ENCODE peak calls at places on chromosomes 16 and 17, in eight cellular contexts. Q is fibroblast of the aortic adventitia; Z is fibroblast of lung; R is left ventricle myocardium inferior; S is mesothelial cell of epicardium; D is CD8-positive, alpha-beta T cell; X is heart right ventricle; F is PC-3. W is an unnamed sample.

GRCh38 chr16:56842133-56842532 is 22.9 kb upstream of the SLC12A3 start:
- DNase-seq in Q (no peak), Z (no peak), R (no peak), S (no peak), D (no peak), X (no peak), F (no peak), W (no peak)

GRCh38 chr16:86519649-86520316 is 9.5 kb downstream of the FOXF1 start:
- DNase-seq in Q (peak), Z (peak), R (peak), S (peak), D (peak), X (peak), F (peak), W (peak)

GRCh38 chr17:76053230-76054111 is 18.8 kb downstream of the SRP68 start:
- DNase-seq in Q (peak), Z (peak), R (no peak), S (no peak), D (no peak), X (no peak), F (peak), W (peak)

GRCh38 chr16:5062051-5062450 is 3.7 kb downstream of the C16orf89 start:
- DNase-seq in Q (no peak), Z (no peak), R (no peak), S (no peak), D (no peak), X (no peak), F (no peak), W (no peak)

GRCh38 chr16:26019885-26020284 is 328.1 kb downstream of the HS3ST4 start:
- DNase-seq in Q (no peak), Z (no peak), R (no peak), S (no peak), D (no peak), X (no peak), F (no peak), W (no peak)

GRCh38 chr16:27840311-27841060 is 223.0 kb downstream of the GSG1L start:
- DNase-seq in Q (no peak), Z (no peak), R (no peak), S (no peak), D (no peak), X (no peak), F (no peak), W (no peak)

GRCh38 chr17:32445075-32445427 is 741 bp downstream of the PSMD11 start:
- DNase-seq in Q (peak), Z (peak), R (no peak), S (no peak), D (peak), X (peak), F (peak), W (no peak)

GRCh38 chr16:88601313-88602036 is 31.3 kb downstream of the ZC3H18 start:
- DNase-seq in Q (no peak), Z (no peak), R (no peak), S (no peak), D (no peak), X (no peak), F (no peak), W (no peak)

DNA sequence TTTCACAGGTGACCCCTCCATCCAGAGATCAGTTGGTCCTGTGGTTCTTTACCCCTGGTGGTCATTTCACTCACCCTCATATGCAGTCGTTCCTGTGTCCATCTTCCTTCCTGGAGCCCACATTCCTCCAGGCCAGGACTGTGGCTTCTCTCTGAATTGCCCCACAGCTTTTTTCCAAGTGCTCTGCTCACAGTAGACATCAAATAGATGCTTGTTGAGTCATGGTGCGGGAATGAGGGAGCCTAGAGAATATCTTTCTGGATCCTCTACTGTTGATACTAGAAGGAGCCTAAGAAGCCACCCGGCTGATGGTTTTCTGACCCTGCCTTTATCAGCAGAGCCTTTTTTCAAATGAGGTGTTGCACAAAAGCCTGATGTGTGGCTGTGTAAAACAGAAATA is 10.4 kb downstream of the USB1 start:
- DNase-seq in Q (peak), Z (peak), R (no peak), S (no peak), D (no peak), X (no peak), F (no peak), W (peak)
- TF ChIP-seq CTCF in Q (no peak), Z (no peak), R (no peak), S (no peak), D (no peak), X (no peak), F (no peak), W (peak)

GRCh38 chr17:44826123-44826790 is 3.8 kb downstream of the GJC1 start:
- DNase-seq in Q (no peak), Z (peak), R (no peak), S (no peak), D (no peak), X (no peak), F (peak), W (no peak)
- TF ChIP-seq CTCF in Q (no peak), Z (no peak), R (no peak), S (no peak), D (no peak), X (no peak), F (no peak), W (no peak)

GRCh38 chr17:44095647-44096496 is 25.3 kb downstream of the G6PC3 start:
- DNase-seq in Q (peak), Z (peak), R (peak), S (peak), D (no peak), X (peak), F (peak), W (peak)
- TF ChIP-seq CTCF in Q (peak), Z (peak), R (peak), S (no peak), D (no peak), X (no peak), F (no peak), W (peak)

DNA sequence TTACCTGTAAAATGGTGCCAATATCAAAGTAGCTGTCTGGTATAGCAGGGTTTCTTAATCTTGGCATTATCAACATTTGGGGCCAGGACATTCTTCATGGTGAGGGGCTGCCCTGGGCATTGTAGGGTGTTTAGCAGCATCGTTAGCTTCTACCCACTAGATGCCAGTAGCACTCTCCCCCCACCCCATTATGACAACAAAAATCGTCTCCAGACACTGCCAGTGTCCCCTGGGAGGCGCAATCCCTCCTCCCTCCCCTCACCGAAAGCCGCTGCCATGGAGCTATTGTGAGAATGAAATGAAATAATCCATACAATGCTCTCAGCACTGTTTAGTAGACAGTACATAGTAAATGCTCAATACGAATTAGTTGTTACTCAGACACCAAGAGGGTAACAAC is 502.8 kb downstream of the NPIPA7 start:
- DNase-seq in Q (no peak), Z (no peak), R (no peak), S (no peak), D (no peak), X (no peak), F (no peak), W (no peak)
- TF ChIP-seq CTCF in Q (no peak), Z (no peak), R (no peak), S (no peak), D (no peak), X (no peak), F (no peak), W (no peak)

GRCh38 chr17:42521036-42521435 is 15.0 kb upstream of the NAGLU start:
- DNase-seq in Q (no peak), Z (peak), R (no peak), S (no peak), D (no peak), X (no peak), F (no peak), W (no peak)

GRCh38 chr17:42521666-42522262 is 14.3 kb upstream of the NAGLU start:
- DNase-seq in Q (peak), Z (no peak), R (peak), S (no peak), D (no peak), X (no peak), F (no peak), W (no peak)

GRCh38 chr17:42518755-42519545 is 17.1 kb upstream of the NAGLU start:
- DNase-seq in Q (peak), Z (peak), R (peak), S (peak), D (no peak), X (peak), F (no peak), W (no peak)

GRCh38 chr17:42519546-42520444 is 16.2 kb upstream of the NAGLU start:
- DNase-seq in Q (peak), Z (peak), R (peak), S (peak), D (no peak), X (peak), F (peak), W (peak)

DNA sequence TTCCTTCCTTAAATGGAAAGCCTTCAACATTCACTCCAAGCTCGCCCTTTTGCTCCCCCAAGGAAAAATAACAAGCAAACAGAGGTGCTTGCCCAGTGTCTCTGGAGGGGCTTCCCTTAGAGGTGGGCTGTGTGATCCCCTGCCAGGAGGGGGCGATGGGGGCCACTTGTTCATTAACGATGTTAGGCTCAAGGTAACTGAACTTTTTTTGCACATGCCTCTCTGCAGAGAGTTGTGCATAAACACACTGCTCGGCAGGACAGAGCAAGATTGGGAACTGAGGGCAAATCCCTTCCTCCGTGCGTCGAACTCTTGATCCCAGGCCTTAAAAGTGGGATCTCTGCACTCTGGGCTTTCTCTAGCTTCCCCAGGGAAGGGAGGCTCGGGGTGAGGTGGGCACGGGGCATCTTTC is 15.5 kb upstream of the NAGLU start:
- DNase-seq in Q (no peak), Z (no peak), R (no peak), S (no peak), D (no peak), X (no peak), F (no peak), W (no peak)
- TF ChIP-seq CTCF in Q (peak), Z (peak), R (peak), S (no peak), D (no peak), X (no peak), F (peak), W (peak)

DNA sequence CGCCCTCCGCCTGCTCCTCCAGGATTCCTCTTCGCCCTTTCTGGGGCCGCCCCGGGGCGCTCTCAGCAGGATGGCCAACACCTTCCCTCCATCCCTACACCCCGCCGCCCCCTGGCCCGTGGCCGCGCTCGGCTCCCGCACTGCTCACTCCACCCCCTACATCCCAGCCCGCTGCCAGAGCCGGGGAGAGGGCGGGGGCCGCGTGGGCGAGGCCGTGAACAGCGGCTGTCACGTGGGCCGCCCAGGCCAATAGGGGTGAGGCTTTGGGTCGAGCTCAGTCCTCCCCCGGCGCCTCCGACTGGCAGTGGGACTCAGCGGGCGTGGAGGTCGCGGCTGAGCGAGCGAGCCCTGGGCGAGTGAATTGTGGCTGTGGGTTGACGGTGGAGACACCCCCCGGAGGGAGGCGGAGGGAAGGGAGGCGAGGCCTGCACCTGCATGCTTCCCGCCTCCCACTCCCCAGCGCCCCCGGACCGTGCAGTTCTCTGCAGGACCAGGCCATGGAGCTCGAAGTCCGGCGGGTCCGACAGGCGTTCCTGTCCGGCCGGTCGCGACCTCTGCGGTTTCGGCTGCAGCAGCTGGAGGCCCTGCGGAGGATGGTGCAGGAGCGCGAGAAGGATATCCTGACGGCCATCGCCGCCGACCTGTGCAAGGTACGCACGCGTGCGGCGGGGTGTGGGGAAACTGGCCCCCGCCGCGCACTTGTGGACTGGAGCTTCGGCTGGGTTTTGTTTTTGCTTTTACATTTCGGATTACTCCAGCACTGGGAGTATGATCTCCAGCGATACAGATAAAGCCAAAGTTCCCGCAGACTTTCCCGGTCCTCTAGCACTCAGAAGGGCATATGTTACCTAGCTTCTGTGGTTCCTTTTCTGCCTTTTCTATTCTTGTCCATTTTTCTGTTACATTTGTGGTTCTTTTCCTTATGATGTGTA is at the start of gene ALDH3A2:
- DNase-seq in Q (peak), Z (peak), R (peak), S (peak), D (peak), X (peak), F (peak), W (peak)
- TF ChIP-seq CTCF in Q (peak), Z (peak), R (peak), S (no peak), D (no peak), X (no peak), F (peak), W (no peak)

GRCh38 chr16:16186820-16187219 is 36.5 kb downstream of the ABCC6 start:
- DNase-seq in Q (no peak), Z (no peak), R (no peak), S (no peak), D (no peak), X (no peak), F (no peak), W (no peak)

GRCh38 chr16:16182918-16183317 is 40.4 kb downstream of the ABCC6 start:
- DNase-seq in Q (no peak), Z (no peak), R (no peak), S (no peak), D (no peak), X (no peak), F (no peak), W (no peak)

GRCh38 chr16:16184594-16184993 is 38.7 kb downstream of the ABCC6 start:
- DNase-seq in Q (no peak), Z (no peak), R (no peak), S (no peak), D (no peak), X (no peak), F (no peak), W (no peak)

GRCh38 chr16:16185095-16185494 is 38.2 kb downstream of the ABCC6 start:
- DNase-seq in Q (no peak), Z (no peak), R (no peak), S (no peak), D (no peak), X (no peak), F (no peak), W (no peak)

DNA sequence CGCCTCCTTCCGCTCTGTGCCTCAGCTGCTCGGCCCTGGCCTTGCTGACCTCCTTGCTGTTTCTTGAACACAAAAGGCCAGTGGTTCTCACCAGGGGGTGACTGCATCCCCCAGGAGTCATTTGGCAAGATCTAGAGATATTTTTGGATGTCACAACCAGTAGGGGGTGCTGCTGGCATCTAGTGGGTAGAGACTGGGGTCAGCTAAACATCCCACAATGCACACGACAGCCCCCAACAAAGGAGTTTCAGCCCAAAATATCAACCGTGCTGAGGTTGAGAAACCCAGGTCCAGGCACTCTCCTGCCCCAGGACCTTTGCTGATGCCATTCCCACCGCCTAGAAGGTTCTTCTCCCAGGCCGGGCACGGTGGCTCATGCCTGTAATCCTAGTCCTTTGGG is 39.7 kb downstream of the ABCC6 start:
- DNase-seq in Q (no peak), Z (no peak), R (no peak), S (no peak), D (no peak), X (no peak), F (no peak), W (no peak)
- TF ChIP-seq CTCF in Q (no peak), Z (peak), R (no peak), S (no peak), D (no peak), X (no peak), F (peak), W (peak)

GRCh38 chr16:7605812-7606211 is 273.2 kb downstream of the RBFOX1 start:
- DNase-seq in Q (no peak), Z (no peak), R (no peak), S (no peak), D (no peak), X (no peak), F (no peak), W (no peak)
- TF ChIP-seq CTCF in Q (no peak), Z (no peak), R (no peak), S (no peak), D (no peak), X (no peak), F (no peak), W (no peak)

DNA sequence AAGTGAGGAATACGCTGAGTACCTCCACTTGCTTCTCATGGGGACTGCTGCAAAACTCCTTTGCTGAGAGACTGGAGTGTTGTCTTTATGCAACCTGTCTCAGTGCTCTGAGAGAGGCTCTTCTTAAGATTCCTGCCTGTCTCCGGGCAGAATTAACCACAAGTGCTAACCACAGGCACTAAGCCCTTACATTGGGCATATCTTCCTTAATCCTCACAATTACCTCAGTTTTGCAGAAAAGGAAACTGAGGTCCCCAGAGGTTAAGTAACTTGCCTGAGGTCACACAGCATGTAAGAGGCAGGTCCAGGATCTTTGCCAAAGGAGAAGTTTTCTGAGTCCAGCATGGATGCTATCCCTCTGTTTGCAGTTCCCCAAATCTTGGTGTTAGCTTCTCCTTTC is 86.0 kb downstream of the GP2 start:
- DNase-seq in Q (no peak), Z (no peak), R (no peak), S (no peak), D (no peak), X (no peak), F (no peak), W (no peak)
- TF ChIP-seq CTCF in Q (no peak), Z (no peak), R (no peak), S (no peak), D (no peak), X (no peak), F (no peak), W (no peak)